ENCODE peak calls at places on chromosomes 13 and 19, in six cellular contexts. R is testis; E is MV-4-11; W is germinal center; C is NCI-H345; X is stimulated activated CD8-positive, alpha-beta memory T cell treated with anti-CD3 and anti-CD28 coated beads, Interleukin-12 subunit alpha, Interleukin-12 subunit beta, amount 100 ng/mL, for 1 hour. V is an unnamed sample.

GRCh38 chr19:29672933-29673336 is 7.7 kb downstream of the PLEKHF1 start:
- DNase-seq in R (no peak), E (no peak), W (peak), X (peak), C (no peak), V (peak)

GRCh38 chr13:67136157-67136556 is 94.0 kb downstream of the PCDH9 start:
- DNase-seq in R (no peak), X (no peak), C (no peak), E (no peak), W (no peak), V (no peak)

GRCh38 chr13:87331178-87331577 is 340.0 kb upstream of the SLITRK5 start:
- DNase-seq in C (no peak), E (no peak), X (no peak), R (no peak), W (no peak), V (no peak)

GRCh38 chr13:46403851-46404731 is 17.0 kb upstream of the RUBCNL start:
- DNase-seq in W (no peak), R (no peak), E (peak), C (no peak), X (no peak), V (peak)

GRCh38 chr13:42040730-42041016 is 7.8 kb upstream of the DGKH start:
- DNase-seq in X (no peak), E (no peak), W (no peak), C (no peak), R (no peak), V (no peak)

GRCh38 chr13:40665061-40665753 is 1.2 kb downstream of the FOXO1 start:
- DNase-seq in X (peak), E (no peak), R (peak), C (no peak), W (peak), V (peak)

GRCh38 chr19:4375164-4375619 is 25.2 kb downstream of the SH3GL1 start:
- DNase-seq in R (no peak), W (no peak), C (no peak), E (no peak), X (no peak), V (no peak)

GRCh38 chr19:2561895-2562294 is 86.0 kb downstream of the GADD45B start:
- DNase-seq in C (no peak), W (peak), E (no peak), R (no peak), X (peak), V (peak)

GRCh38 chr19:676343-677105 is at the start of gene FSTL3:
- DNase-seq in C (no peak), W (no peak), X (no peak), R (no peak), E (no peak), V (no peak)

GRCh38 chr13:66933994-66934393 is 296.1 kb downstream of the PCDH9 start:
- DNase-seq in W (no peak), E (no peak), X (no peak), C (no peak), R (no peak), V (no peak)

GRCh38 chr19:17681505-17682125 is 6.5 kb downstream of the UNC13A start:
- DNase-seq in X (peak), C (no peak), W (peak), E (peak), R (peak), V (peak)

GRCh38 chr19:35065574-35065973 is 24.1 kb downstream of the HPN start:
- DNase-seq in W (no peak), E (no peak), C (no peak), X (no peak), R (no peak), V (no peak)

GRCh38 chr13:78875792-78876580 is 217.0 kb upstream of the OBI1 start:
- DNase-seq in C (no peak), W (no peak), X (no peak), E (peak), R (no peak), V (peak)

GRCh38 chr13:92074658-92075057 is 676.2 kb downstream of the GPC5 start:
- DNase-seq in E (peak), R (peak), C (peak), X (no peak), W (no peak), V (peak)

GRCh38 chr13:112117955-112118302 is 51.0 kb downstream of the SOX1 start:
- DNase-seq in C (no peak), X (no peak), R (no peak), E (no peak), W (no peak), V (no peak)

GRCh38 chr19:45477713-45478453 is 10.1 kb downstream of the FOSB start:
- DNase-seq in W (no peak), C (peak), R (no peak), E (no peak), X (no peak), V (peak)

GRCh38 chr13:113560645-113561416 is 23.7 kb upstream of the TFDP1 start:
- DNase-seq in C (no peak), X (no peak), R (peak), W (no peak), E (no peak), V (no peak)

GRCh38 chr19:5809053-5809452 is 4.2 kb downstream of the NRTN start:
- DNase-seq in E (peak), C (no peak), X (no peak), R (no peak), W (no peak), V (no peak)